ENCODE peak calls at places on chromosomes 6 and 20, in six cellular contexts. R is H1, B is K562, L is HCT116, Y is GM12878, S is HepG2. I is an unnamed sample.

GRCh38 chr6:125197795-125198269 is 44.3 kb downstream of the TPD52L1 start:
- DNase-seq in Y (no peak), L (peak; percentile 49), B (no peak), S (no peak), R (no peak), I (no peak)

GRCh38 chr6:10400330-10400729 is 14.5 kb downstream of the TFAP2A start:
- DNase-seq in S (no peak), Y (no peak), R (no peak), L (no peak), B (no peak), I (peak; percentile 75)

GRCh38 chr6:152552616-152553209 is 84.4 kb downstream of the SYNE1 start:
- DNase-seq in L (peak; percentile 70), S (peak; percentile 73), B (peak; percentile 39), Y (peak; percentile 11), R (peak; percentile 73), I (no peak)

GRCh38 chr6:30820196-30820595 is 64.1 kb upstream of the DDR1 start:
- DNase-seq in R (no peak), L (peak; percentile 73), Y (no peak), S (peak; percentile 65), B (no peak), I (peak; percentile 54)

GRCh38 chr6:72861935-72862432 is 240.1 kb downstream of the KCNQ5 start:
- DNase-seq in S (no peak), L (no peak), B (no peak), Y (peak; percentile 13), R (no peak), I (peak; percentile 40)

GRCh38 chr6:31581511-31582229 is 554 bp downstream of the LTB start:
- DNase-seq in R (no peak), B (no peak), S (no peak), L (no peak), Y (no peak), I (no peak)

GRCh38 chr6:161261325-161261724 is 12.5 kb downstream of the AGPAT4 start:
- DNase-seq in Y (no peak), B (no peak), R (no peak), L (no peak), S (no peak), I (no peak)

GRCh38 chr20:61835301-61835700 is 230.4 kb downstream of the TAF4 start:
- DNase-seq in Y (no peak), L (no peak), S (no peak), B (no peak), R (no peak), I (no peak)

GRCh38 chr6:154277578-154278128 is 79.0 kb downstream of the IPCEF1 start:
- DNase-seq in B (no peak), S (no peak), R (no peak), Y (no peak), L (no peak), I (no peak)

GRCh38 chr6:17012421-17013225 is 89.2 kb upstream of the STMND1 start:
- DNase-seq in S (no peak), L (no peak), R (no peak), B (no peak), Y (no peak), I (peak; percentile 74)

GRCh38 chr6:147248859-147249258 is 44.6 kb downstream of the STXBP5 start:
- DNase-seq in L (no peak), S (no peak), Y (no peak), R (no peak), B (no peak), I (no peak)

GRCh38 chr6:167079853-167080297 is 43.0 kb upstream of the CCR6 start:
- DNase-seq in R (no peak), B (no peak), S (no peak), Y (peak; percentile 93), L (no peak), I (no peak)

GRCh38 chr6:139534472-139535115 is 160.1 kb upstream of the CITED2 start:
- DNase-seq in B (no peak), S (no peak), L (no peak), Y (no peak), R (no peak), I (no peak)

GRCh38 chr20:51680067-51680749 is 88.0 kb downstream of the ATP9A start:
- DNase-seq in B (no peak), R (no peak), Y (no peak), L (no peak), S (no peak), I (no peak)

GRCh38 chr6:150491131-150491795 is 108.4 kb upstream of the PLEKHG1 start:
- DNase-seq in L (peak; percentile 57), S (no peak), Y (peak; percentile 24), B (no peak), R (no peak), I (no peak)

GRCh38 chr6:158825038-158825950 is 6.1 kb upstream of the EZR start:
- DNase-seq in L (no peak), S (no peak), B (no peak), Y (no peak), R (no peak), I (no peak)

GRCh38 chr20:32780749-32781402 is 18.7 kb downstream of the DNMT3B start:
- DNase-seq in Y (no peak), L (no peak), B (no peak), S (no peak), R (no peak), I (no peak)

GRCh38 chr6:143060806-143061596 is at the start of gene AIG1:
- DNase-seq in Y (no peak), L (peak; percentile 47), B (no peak), S (no peak), R (peak; percentile 71), I (no peak)

GRCh38 chr20:3670511-3670910 is 7.3 kb upstream of the GFRA4 start:
- DNase-seq in S (no peak), L (no peak), Y (no peak), B (no peak), R (no peak), I (no peak)

GRCh38 chr6:20438462-20439070 is 36.9 kb downstream of the E2F3 start:
- DNase-seq in L (no peak), R (no peak), S (no peak), Y (no peak), B (no peak), I (no peak)

GRCh38 chr6:45461486-45461885 is 83.8 kb upstream of the SUPT3H start:
- DNase-seq in L (no peak), B (no peak), Y (no peak), S (no peak), R (no peak), I (no peak)

GRCh38 chr6:130655586-130655985 is 171.6 kb upstream of the SMLR1 start:
- DNase-seq in L (no peak), B (no peak), S (no peak), Y (no peak), R (no peak), I (no peak)
- TF ChIP-seq JUND in L (no peak), B (no peak), S (no peak), Y (no peak), R (no peak), I (no peak)

GRCh38 chr6:133948472-133948871 is 4.6 kb upstream of the TBPL1 start:
- DNase-seq in L (no peak), B (no peak), S (no peak), Y (no peak), R (no peak), I (no peak)

GRCh38 chr6:133947302-133947900 is 5.6 kb upstream of the TBPL1 start:
- DNase-seq in B (no peak), L (no peak), Y (no peak), S (no peak), R (no peak), I (no peak)

GRCh38 chr6:133939778-133940667 is 13.0 kb upstream of the TBPL1 start:
- DNase-seq in S (peak; percentile 32), R (no peak), L (no peak), Y (no peak), B (no peak), I (no peak)

DNA sequence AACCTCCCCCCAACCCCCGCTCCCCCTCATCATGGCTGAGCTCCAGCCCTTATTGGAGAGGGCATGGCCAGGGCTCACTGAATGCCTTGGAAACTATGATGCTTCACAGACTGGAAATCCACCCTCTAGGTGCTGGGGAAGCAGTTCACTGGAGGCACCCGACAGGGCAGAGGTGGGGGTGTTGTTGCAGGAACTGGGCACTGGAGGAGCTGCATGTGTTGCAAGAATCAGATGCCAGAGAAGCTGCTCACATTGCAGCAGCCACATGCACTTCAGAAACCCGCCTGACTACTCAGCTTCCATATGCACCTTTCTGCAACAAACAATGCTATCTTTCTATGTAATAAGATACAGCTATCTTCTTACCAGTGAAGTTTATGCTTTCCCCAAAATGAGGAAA is 7.9 kb upstream of the TBPL1 start:
- DNase-seq in S (peak; percentile 16), L (no peak), R (no peak), B (no peak), Y (no peak), I (no peak)
- TF ChIP-seq JUND in S (no peak), L (no peak), R (no peak), B (no peak), Y (no peak), I (no peak)

DNA sequence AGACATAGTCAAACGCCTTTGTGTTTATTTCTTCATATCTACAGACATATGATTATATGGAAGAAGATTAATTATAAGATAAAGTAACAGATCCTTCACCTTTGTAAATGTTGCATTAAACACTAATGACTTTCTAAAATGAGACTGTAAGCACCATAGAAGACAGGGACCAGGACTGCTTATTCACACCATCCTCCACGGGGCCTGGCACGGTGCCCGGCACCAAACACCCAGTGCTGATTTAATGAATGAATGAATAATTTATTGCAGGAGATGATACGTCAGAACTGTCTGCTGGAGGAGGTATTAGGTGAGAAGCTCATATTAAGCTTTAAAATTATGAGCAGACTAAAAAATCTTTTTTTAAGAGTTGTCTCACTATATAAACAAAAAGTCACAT is 88.3 kb downstream of the SLX4IP start:
- DNase-seq in S (no peak), Y (no peak), B (no peak), L (no peak), R (no peak), I (no peak)
- TF ChIP-seq JUND in S (no peak), Y (no peak), B (no peak), L (no peak), R (no peak), I (no peak)

GRCh38 chr6:108733706-108734105 is 114.5 kb upstream of the ARMC2 start:
- DNase-seq in B (no peak), S (no peak), Y (no peak), R (no peak), L (no peak), I (no peak)

GRCh38 chr6:108732101-108732870 is 115.9 kb upstream of the ARMC2 start:
- DNase-seq in S (no peak), B (no peak), R (no peak), L (peak; percentile 85), Y (no peak), I (no peak)

GRCh38 chr6:108735310-108735990 is 112.8 kb upstream of the ARMC2 start:
- DNase-seq in B (no peak), S (no peak), R (no peak), Y (no peak), L (peak; percentile 56), I (no peak)

GRCh38 chr6:108735991-108736345 is 112.3 kb upstream of the ARMC2 start:
- DNase-seq in B (peak; percentile 24), L (peak; percentile 59), R (no peak), Y (no peak), S (no peak), I (no peak)

DNA sequence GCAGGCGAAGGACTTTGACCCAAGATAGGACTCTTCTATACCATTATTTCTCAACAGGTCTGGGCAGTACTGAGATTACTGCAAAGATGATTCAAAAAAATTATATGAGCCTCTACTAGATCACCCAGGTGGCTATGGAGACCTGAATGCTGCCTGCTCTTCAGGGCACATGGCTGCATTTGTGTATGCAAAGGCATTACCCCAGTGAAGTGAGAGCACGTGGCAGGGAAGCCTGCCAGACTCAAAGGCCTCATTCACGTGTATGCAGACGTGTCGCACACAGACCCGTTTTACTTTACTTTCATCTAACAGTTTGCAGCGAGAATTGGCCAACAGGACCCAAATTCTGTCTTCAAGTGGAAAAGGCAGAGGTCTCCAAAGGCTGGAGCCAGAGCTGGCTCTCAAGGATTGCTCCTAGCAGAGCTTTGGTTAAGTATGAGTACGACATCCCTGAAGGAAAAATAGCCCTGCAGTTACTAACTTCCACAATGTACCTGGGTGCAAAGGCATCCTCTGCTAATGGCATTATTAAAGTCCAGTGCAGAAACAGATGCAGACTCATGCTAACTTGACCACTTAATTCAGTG is 113.8 kb upstream of the ARMC2 start:
- DNase-seq in S (no peak), B (no peak), R (no peak), Y (no peak), L (no peak), I (no peak)
- TF ChIP-seq JUND in S (no peak), B (no peak), R (no peak), Y (no peak), L (no peak), I (no peak)